ENCODE peak calls at places on chromosomes 16 and 17, in four cellular contexts. One of them, this sample, is unnamed.
A peak's percentile ranks its signal among the peaks of the same experiment; 100 is the strongest.

GRCh38 chr16:81797443-81797842 is 18.4 kb downstream of the PLCG2 start:
- DNase-seq in ACHN: no peak
- DNase-seq in AG08396: no peak
- DNase-seq in A549: no peak
- DNase-seq in this sample: no peak

GRCh38 chr16:21101631-21102420 is 48.8 kb downstream of the DNAH3 start:
- DNase-seq in ACHN: peak; percentile 55
- DNase-seq in AG08396: peak; percentile 29
- DNase-seq in A549: peak; percentile 53
- DNase-seq in this sample: peak; percentile 25

GRCh38 chr17:28875856-28876564 is 21.2 kb downstream of the ERAL1 start:
- DNase-seq in ACHN: no peak
- DNase-seq in AG08396: no peak
- DNase-seq in A549: no peak
- DNase-seq in this sample: no peak

GRCh38 chr16:83253526-83253925 is 554.3 kb upstream of the HSBP1 start:
- DNase-seq in ACHN: no peak
- DNase-seq in AG08396: no peak
- DNase-seq in A549: no peak
- DNase-seq in this sample: no peak

GRCh38 chr17:39979021-39979660 is 1.5 kb upstream of the PSMD3 start:
- DNase-seq in ACHN: peak; percentile 66
- DNase-seq in AG08396: peak; percentile 73
- DNase-seq in A549: peak; percentile 23
- DNase-seq in this sample: no peak

GRCh38 chr17:16050844-16051243 is 51.2 kb downstream of the TTC19 start:
- DNase-seq in ACHN: no peak
- DNase-seq in AG08396: no peak
- DNase-seq in A549: no peak
- DNase-seq in this sample: no peak

GRCh38 chr17:31313982-31314787 is at the start of gene EVI2B:
- DNase-seq in ACHN: no peak
- DNase-seq in AG08396: no peak
- DNase-seq in A549: peak; percentile 34
- DNase-seq in this sample: no peak

GRCh38 chr16:87715658-87716057 is 50.1 kb downstream of the KLHDC4 start:
- DNase-seq in ACHN: no peak
- DNase-seq in AG08396: peak; percentile 39
- DNase-seq in A549: no peak
- DNase-seq in this sample: no peak

GRCh38 chr17:47644324-47644723 is 5.4 kb upstream of the KPNB1 start:
- DNase-seq in ACHN: no peak
- DNase-seq in AG08396: no peak
- DNase-seq in A549: no peak
- DNase-seq in this sample: no peak

GRCh38 chr17:731943-732787 is at the start of gene TLCD3A:
- DNase-seq in ACHN: peak; percentile 75
- DNase-seq in AG08396: peak; percentile 93
- DNase-seq in A549: peak; percentile 61
- DNase-seq in this sample: peak; percentile 44

GRCh38 chr16:67514382-67514828 is 14.2 kb upstream of the RIPOR1 start:
- DNase-seq in ACHN: peak; percentile 94
- DNase-seq in AG08396: no peak
- DNase-seq in A549: peak; percentile 89
- DNase-seq in this sample: peak; percentile 84

GRCh38 chr17:50866950-50867855 is 1.0 kb upstream of the TOB1 start:
- DNase-seq in ACHN: peak; percentile 99
- DNase-seq in AG08396: peak; percentile 90
- DNase-seq in A549: peak; percentile 99
- DNase-seq in this sample: peak; percentile 95

GRCh38 chr16:35510701-35511100 is 2051.3 kb downstream of the TP53TG3F start:
- DNase-seq in ACHN: no peak
- DNase-seq in AG08396: no peak
- DNase-seq in A549: no peak
- DNase-seq in this sample: no peak

GRCh38 chr17:6924121-6924676 is 71.7 kb upstream of the ALOX12 start:
- DNase-seq in ACHN: no peak
- DNase-seq in AG08396: no peak
- DNase-seq in A549: no peak
- DNase-seq in this sample: no peak

GRCh38 chr17:14940112-14940945 is 324.8 kb downstream of the PMP22 start:
- DNase-seq in ACHN: no peak
- DNase-seq in AG08396: no peak
- DNase-seq in A549: no peak
- DNase-seq in this sample: no peak

GRCh38 chr16:22311520-22311919 is 14.3 kb downstream of the POLR3E start:
- DNase-seq in ACHN: no peak
- DNase-seq in AG08396: no peak
- DNase-seq in A549: no peak
- DNase-seq in this sample: no peak